ENCODE peak calls at places on chromosomes 12 and 14, in six cellular contexts. N is tibial nerve, B is Peyer's patch, S is transverse colon, O is IMR-90, C is esophagus squamous epithelium. P is an unnamed sample. For H3K27me3, the result is how much of the 10 kb centered on the place peaks cover.

GRCh38 chr14:69399750-69400149 is 1.3 kb downstream of the SLC39A9 start:
- DNase-seq in N (no peak), B (no peak), S (no peak), O (no peak), C (no peak), P (no peak)

GRCh38 chr14:99252443-99252939 is 19.5 kb downstream of the BCL11B start:
- DNase-seq in O (no peak), S (no peak), B (no peak), N (no peak), C (no peak), P (no peak)

GRCh38 chr12:126385785-126386184 is 1320.5 kb downstream of the AACS start:
- DNase-seq in N (no peak), O (no peak), S (no peak), B (no peak), C (no peak), P (no peak)

GRCh38 chr14:64082837-64083236 is 211.3 kb downstream of the ESR2 start:
- DNase-seq in S (no peak), B (no peak), O (no peak), N (no peak), C (no peak), P (no peak)

GRCh38 chr12:89016970-89017778 is 335.1 kb downstream of the DUSP6 start:
- DNase-seq in S (no peak), C (no peak), N (no peak), B (no peak), O (peak), P (no peak)

GRCh38 chr12:3191450-3191849 is 114.3 kb downstream of the TSPAN9 start:
- DNase-seq in S (no peak), B (no peak), O (no peak), N (no peak), C (no peak), P (no peak)

GRCh38 chr12:117360222-117360550 is 1.2 kb downstream of the NOS1 start:
- DNase-seq in O (no peak), S (no peak), C (no peak), N (no peak), B (no peak), P (no peak)

GRCh38 chr14:55302770-55303472 is 31.7 kb downstream of the FBXO34 start:
- DNase-seq in S (no peak), O (no peak), C (no peak), B (no peak), N (no peak), P (no peak)

GRCh38 chr12:7108042-7108927 is 729 bp downstream of the C1RL start:
- DNase-seq in S (peak), C (peak), N (peak), B (peak), O (peak), P (peak)

GRCh38 chr12:98243190-98243589 is 272.2 kb upstream of the TMPO start:
- DNase-seq in S (no peak), B (no peak), O (no peak), C (no peak), N (no peak), P (no peak)

GRCh38 chr12:112375105-112375504 is 7.1 kb downstream of the HECTD4 start:
- DNase-seq in C (no peak), B (no peak), O (no peak), N (no peak), S (no peak), P (no peak)

GRCh38 chr12:38424436-38424835 is 107.9 kb downstream of the ALG10B start:
- DNase-seq in S (no peak), B (no peak), O (no peak), C (no peak), N (no peak), P (no peak)
- H3K27me3 ChIP-seq in S (under half), B (under half), O (under half), C (under half), N (under half), P (under half)

DNA sequence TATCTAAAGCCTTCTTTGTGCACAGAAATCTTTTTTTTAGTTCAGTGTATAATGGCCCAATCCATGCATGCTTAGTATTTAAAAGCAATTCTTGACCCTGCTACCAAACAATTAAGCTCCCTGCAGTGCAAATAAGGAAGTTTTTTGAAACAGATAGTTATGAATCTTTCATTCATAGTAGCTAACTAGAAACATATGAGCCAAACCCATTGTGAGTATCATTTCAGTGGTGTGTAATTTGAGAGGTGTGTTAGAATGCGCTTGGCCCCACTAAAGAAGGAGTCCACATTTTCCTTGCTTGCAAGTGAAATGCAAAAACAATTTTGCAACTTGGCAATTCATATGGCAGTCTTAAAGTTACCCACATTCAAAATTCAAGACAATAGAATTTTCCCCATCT is 14.4 kb downstream of the EPS8 start:
- DNase-seq in S (no peak), O (peak), C (no peak), B (no peak), N (no peak), P (no peak)
- TF ChIP-seq POLR2A in S (no peak), O (no peak), C (no peak), B (no peak), N (no peak), P (no peak)

DNA sequence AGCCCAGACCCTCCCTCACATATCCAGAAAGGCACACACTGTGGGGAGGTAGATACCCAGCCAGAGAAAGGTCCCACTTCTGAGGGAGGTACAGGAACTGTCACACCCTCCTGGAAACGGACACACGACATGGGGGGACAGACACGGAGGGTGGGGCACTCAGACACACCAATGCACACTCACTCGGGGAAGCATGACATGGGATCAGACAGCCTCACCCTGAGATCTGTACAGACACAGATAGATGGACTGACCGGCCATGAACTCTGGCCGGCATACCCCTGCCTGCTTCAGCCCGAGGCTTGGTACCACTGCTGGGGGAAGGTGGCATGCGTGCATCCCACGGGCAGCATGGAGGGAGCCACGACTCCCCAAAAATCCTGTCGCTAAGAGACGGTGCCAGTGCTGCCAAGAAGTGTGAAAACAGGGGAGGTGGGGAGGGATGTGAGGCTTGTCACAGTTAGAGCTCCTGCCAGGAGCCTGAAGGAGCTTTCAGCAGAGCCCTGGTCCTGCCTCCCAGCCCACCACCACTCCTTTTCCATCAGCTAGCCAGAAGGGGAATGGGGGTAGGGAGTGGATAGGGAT is 566 bp downstream of the CPNE6 start:
- DNase-seq in N (no peak), S (peak), O (no peak), B (peak), C (no peak), P (no peak)
- H3K27ac ChIP-seq in N (no peak), S (no peak), O (no peak), B (no peak), C (no peak), P (no peak)

GRCh38 chr12:4974217-4974616 is 64.5 kb downstream of the KCNA1 start:
- DNase-seq in C (no peak), N (no peak), B (no peak), S (no peak), O (no peak), P (no peak)

DNA sequence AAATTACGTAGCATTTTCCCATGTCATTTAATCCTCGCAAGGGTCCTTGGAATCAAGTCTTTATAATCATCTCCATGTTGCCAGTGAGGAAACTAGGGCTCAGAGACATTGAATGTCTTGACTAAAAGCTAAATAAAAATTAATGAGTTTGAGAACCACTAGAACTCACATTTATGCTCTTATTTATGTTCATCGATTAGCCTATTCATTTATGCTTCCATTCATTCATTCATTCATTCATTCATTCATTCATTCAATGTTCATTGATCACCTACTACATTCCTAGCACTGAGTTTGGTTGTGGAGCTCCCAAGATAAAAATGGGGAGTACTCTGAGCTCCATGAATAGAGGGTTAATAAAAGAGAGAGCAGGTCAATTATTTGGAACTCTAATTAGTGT is 59.7 kb downstream of the KCNA1 start:
- DNase-seq in S (no peak), C (no peak), B (no peak), O (no peak), N (no peak), P (no peak)
- H3K27me3 ChIP-seq in S (under half), C (under half), B (under half), O (under half), N (under half), P (under half)

GRCh38 chr14:102320671-102321455 is 1.3 kb downstream of the ZNF839 start:
- DNase-seq in C (no peak), O (no peak), S (no peak), B (no peak), N (no peak), P (no peak)
- TF ChIP-seq POLR2A in C (no peak), O (no peak), S (no peak), B (no peak), N (no peak), P (no peak)

P was measured in right lobe of liver.